ENCODE peak calls at places on chromosomes 5 and 9, in eight cellular contexts. D is astrocyte of the spinal cord, P is NCI-H2107, L is epithelial cell of proximal tubule, C is AG09309, J is AG08395, W is retina, F is upper lobe of right lung. X is an unnamed sample.

GRCh38 chr5:101473483-101473882 is 570.4 kb upstream of the ST8SIA4 start:
- DNase-seq in F (no peak), P (no peak), J (no peak), D (peak; percentile 28), C (no peak), W (no peak), L (peak; percentile 4), X (no peak)

GRCh38 chr5:78506296-78507049 is 142.1 kb downstream of the LHFPL2 start:
- DNase-seq in L (no peak), F (no peak), C (no peak), W (no peak), P (no peak), D (no peak), J (peak; percentile 48), X (no peak)

GRCh38 chr5:170145462-170145861 is 39.8 kb downstream of the FOXI1 start:
- DNase-seq in P (no peak), F (no peak), C (no peak), D (no peak), L (no peak), J (no peak), W (no peak), X (no peak)

GRCh38 chr5:32339198-32339597 is 26.5 kb upstream of the MTMR12 start:
- DNase-seq in P (no peak), F (no peak), W (no peak), L (no peak), C (no peak), D (peak; percentile 49), J (no peak), X (peak; percentile 52)

GRCh38 chr5:174323878-174324281 is 278.4 kb downstream of the NSG2 start:
- DNase-seq in C (no peak), F (no peak), J (no peak), L (peak; percentile 13), D (peak; percentile 17), P (no peak), W (peak; percentile 81), X (peak; percentile 79)

GRCh38 chr9:98087420-98088354 is 31.2 kb downstream of the NANS start:
- DNase-seq in W (peak; percentile 84), F (peak; percentile 82), L (no peak), C (no peak), J (peak; percentile 55), P (no peak), D (peak; percentile 55), X (peak; percentile 92)

GRCh38 chr5:95043648-95044047 is 241.2 kb downstream of the MCTP1 start:
- DNase-seq in D (no peak), F (no peak), J (no peak), L (no peak), W (no peak), P (no peak), C (no peak), X (no peak)

GRCh38 chr9:98791147-98792095 is 4.9 kb downstream of the ANKS6 start:
- DNase-seq in P (no peak), L (peak; percentile 83), F (peak; percentile 89), D (peak; percentile 92), C (peak; percentile 94), W (peak; percentile 92), J (peak; percentile 99), X (peak; percentile 91)

GRCh38 chr5:75335952-75336624 is 932 bp upstream of the HMGCR start:
- DNase-seq in P (no peak), C (peak; percentile 67), D (peak; percentile 82), L (peak; percentile 65), W (peak; percentile 13), F (no peak), J (peak; percentile 64), X (peak; percentile 90)

GRCh38 chr5:77563475-77563874 is 71.4 kb upstream of the WDR41 start:
- DNase-seq in F (no peak), W (no peak), C (no peak), L (no peak), P (no peak), D (no peak), J (no peak), X (no peak)

GRCh38 chr5:96125335-96125891 is 163.8 kb upstream of the ELL2 start:
- DNase-seq in C (no peak), J (peak; percentile 14), L (no peak), W (no peak), D (no peak), P (no peak), F (no peak), X (no peak)

GRCh38 chr9:35618854-35619799 is 914 bp upstream of the CD72 start:
- DNase-seq in P (no peak), W (no peak), D (no peak), C (no peak), J (no peak), L (no peak), F (no peak), X (no peak)

GRCh38 chr9:128828719-128829452 is 708 bp downstream of the SPOUT1 start:
- DNase-seq in F (no peak), W (no peak), P (no peak), J (no peak), C (no peak), L (no peak), D (no peak), X (no peak)

GRCh38 chr5:101080485-101081240 is 177.6 kb upstream of the ST8SIA4 start:
- DNase-seq in L (no peak), D (peak; percentile 2), W (no peak), P (no peak), C (no peak), J (no peak), F (no peak), X (no peak)

GRCh38 chr9:133322701-133323100 is 13.3 kb downstream of the SURF6 start:
- DNase-seq in J (no peak), D (no peak), L (no peak), W (no peak), C (no peak), F (no peak), P (no peak), X (no peak)

GRCh38 chr5:76180817-76181805 is 97.9 kb downstream of the SV2C start:
- DNase-seq in F (no peak), D (no peak), C (no peak), L (peak; percentile 59), J (no peak), W (no peak), P (no peak), X (no peak)

GRCh38 chr9:122368642-122369041 is 2.2 kb upstream of the PTGS1 start:
- DNase-seq in D (no peak), F (no peak), L (no peak), W (no peak), J (no peak), C (no peak), P (no peak), X (no peak)

GRCh38 chr9:95509851-95510529 is 6.8 kb downstream of the PTCH1 start:
- DNase-seq in F (no peak), J (no peak), P (no peak), C (no peak), D (no peak), W (no peak), L (no peak), X (peak; percentile 69)

GRCh38 chr9:111839981-111840380 is 45.2 kb upstream of the SHOC1 start:
- DNase-seq in W (no peak), P (no peak), C (no peak), F (no peak), L (no peak), D (no peak), J (peak; percentile 32), X (no peak)

X was measured in left kidney.